ENCODE peak calls at places on chromosomes 1 and 21, in eight cellular contexts. W is stomach, D is kidney epithelial cell, I is Calu3, A is SK-N-SH, J is HL-60, Y is IMR-90, S is brain microvascular endothelial cell. X is an unnamed sample.

GRCh38 chr1:23168079-23168461 is 586 bp downstream of the LUZP1 start:
- DNase-seq in W (no peak), D (no peak), I (peak), A (peak), J (no peak), Y (no peak), S (no peak), X (no peak)

GRCh38 chr1:201310986-201311355 is 27.7 kb downstream of the PKP1 start:
- DNase-seq in W (no peak), D (no peak), I (peak), A (no peak), J (no peak), Y (peak), S (no peak), X (no peak)

GRCh38 chr1:148362141-148362929 is 120.8 kb downstream of the PPIAL4G start:
- DNase-seq in W (peak), D (no peak), I (peak), A (no peak), J (no peak), Y (peak), S (peak), X (no peak)

GRCh38 chr1:231677442-231677841 is 50.9 kb downstream of the DISC1 start:
- DNase-seq in W (no peak), D (no peak), I (no peak), A (no peak), J (no peak), Y (no peak), S (no peak), X (no peak)

GRCh38 chr21:44547656-44548331 is 3.5 kb downstream of the KRTAP10-2 start:
- DNase-seq in W (peak), D (no peak), I (no peak), A (no peak), J (no peak), Y (no peak), S (no peak), X (no peak)

GRCh38 chr21:42081931-42082381 is 10.8 kb downstream of the UMODL1 start:
- DNase-seq in W (no peak), D (no peak), I (no peak), A (no peak), J (no peak), Y (no peak), S (no peak), X (no peak)

GRCh38 chr1:14677291-14677690 is 78.8 kb downstream of the KAZN start:
- DNase-seq in W (no peak), D (no peak), I (no peak), A (no peak), J (no peak), Y (no peak), S (no peak), X (no peak)

GRCh38 chr1:145828368-145829016 is 4.5 kb downstream of the POLR3C start:
- DNase-seq in W (no peak), D (no peak), I (no peak), A (no peak), J (no peak), Y (no peak), S (no peak), X (no peak)

GRCh38 chr1:44316231-44316759 is 38.8 kb downstream of the ERI3 start:
- DNase-seq in W (no peak), D (peak), I (peak), A (no peak), J (no peak), Y (no peak), S (peak), X (no peak)

GRCh38 chr1:101567582-101568189 is 330.9 kb downstream of the S1PR1 start:
- DNase-seq in W (peak), D (no peak), I (peak), A (peak), J (peak), Y (peak), S (peak), X (no peak)

GRCh38 chr1:2378441-2378851 is 12.9 kb downstream of the MORN1 start:
- DNase-seq in W (no peak), D (no peak), I (no peak), A (no peak), J (no peak), Y (no peak), S (no peak), X (no peak)

GRCh38 chr1:199020904-199021303 is 382.1 kb downstream of the PTPRC start:
- DNase-seq in W (no peak), D (no peak), I (no peak), A (no peak), J (peak), Y (no peak), S (no peak), X (no peak)

GRCh38 chr1:94000531-94001282 is 91.5 kb upstream of the GCLM start:
- DNase-seq in W (no peak), D (no peak), I (no peak), A (no peak), J (no peak), Y (no peak), S (no peak), X (no peak)

GRCh38 chr1:22204989-22205913 is 62.4 kb upstream of the WNT4 start:
- DNase-seq in W (peak), D (no peak), I (no peak), A (no peak), J (no peak), Y (no peak), S (no peak), X (no peak)

DNA sequence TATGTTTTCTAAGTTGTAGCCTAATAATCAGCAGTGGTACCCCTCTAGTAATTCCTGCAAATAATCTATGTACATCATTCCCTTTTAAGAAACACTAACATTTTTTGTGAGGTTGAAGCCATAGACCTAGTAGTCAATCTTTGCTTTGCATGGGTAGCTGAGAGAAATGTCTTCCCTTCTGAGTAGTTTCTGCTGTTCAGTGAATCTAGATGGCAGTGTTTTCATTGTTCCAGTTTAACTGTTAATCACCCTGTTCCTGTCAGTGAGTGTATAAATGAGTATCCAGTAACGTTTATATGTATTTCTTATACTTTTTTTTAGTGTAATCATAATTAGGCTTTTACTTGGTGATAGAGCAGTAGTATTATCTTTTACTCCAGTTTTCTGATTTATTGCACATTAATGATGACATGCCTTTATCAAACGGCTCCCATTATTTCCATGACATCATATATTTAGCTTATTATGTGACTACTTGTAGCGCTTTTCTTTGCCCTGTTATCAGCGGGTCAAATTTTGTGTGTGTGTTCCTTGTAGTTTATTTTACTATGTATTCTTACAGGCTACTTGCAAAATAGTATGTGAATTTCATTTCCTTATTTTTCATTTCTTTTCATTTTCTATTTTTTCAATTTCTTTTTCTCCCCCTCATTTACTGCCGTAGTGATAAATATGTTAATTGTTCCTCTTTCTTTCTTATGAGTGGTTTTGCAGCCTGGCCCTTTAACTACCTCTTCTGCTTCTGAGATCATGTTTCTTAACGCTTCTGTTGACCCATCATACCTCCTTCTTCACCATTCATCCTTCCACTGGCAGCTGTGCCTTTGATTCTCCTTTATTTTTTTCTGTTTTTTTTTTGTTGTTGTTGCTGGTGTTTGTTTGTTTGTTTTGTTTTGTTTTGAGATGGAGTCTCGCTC is 18.8 kb downstream of the CEP350 start:
- DNase-seq in W (no peak), D (no peak), I (no peak), A (no peak), J (no peak), Y (no peak), S (no peak), X (no peak)
- TF ChIP-seq CTCF in W (no peak), D (no peak), I (no peak), A (no peak), J (no peak), Y (no peak), S (no peak), X (no peak)

GRCh38 chr1:88394958-88395357 is 289.1 kb upstream of the PKN2 start:
- DNase-seq in W (no peak), D (no peak), I (no peak), A (no peak), J (no peak), Y (no peak), S (no peak), X (no peak)
- TF ChIP-seq CTCF in W (no peak), D (no peak), I (no peak), A (no peak), J (no peak), Y (no peak), S (no peak), X (no peak)

DNA sequence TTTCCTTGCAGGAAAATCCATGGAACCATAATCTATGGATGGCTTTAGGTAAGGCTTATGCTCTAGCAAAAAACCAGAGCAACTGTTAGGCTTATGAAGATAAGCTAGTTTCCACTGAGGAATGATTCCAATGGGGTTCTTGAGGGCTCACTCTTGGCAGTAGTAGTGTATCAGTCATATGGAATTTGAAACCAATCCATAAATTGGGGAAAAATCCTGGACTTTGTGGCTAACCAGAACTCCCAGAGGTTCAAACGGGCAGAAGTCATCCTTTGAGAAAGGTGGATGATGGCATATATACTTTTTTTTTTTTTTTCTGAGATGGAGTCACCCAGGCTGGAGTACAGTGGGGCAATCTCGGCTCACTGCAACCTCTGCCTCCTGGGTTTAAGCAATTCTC is 54.2 kb upstream of the ATF3 start:
- DNase-seq in W (no peak), D (no peak), I (no peak), A (no peak), J (no peak), Y (peak), S (no peak), X (no peak)
- TF ChIP-seq CTCF in W (no peak), D (no peak), I (no peak), A (no peak), J (no peak), Y (no peak), S (no peak), X (no peak)

GRCh38 chr21:35199733-35200015 is 150.6 kb upstream of the RUNX1 start:
- DNase-seq in W (no peak), D (no peak), I (no peak), A (no peak), J (no peak), Y (no peak), S (no peak), X (no peak)

GRCh38 chr21:35196128-35196527 is 147.0 kb upstream of the RUNX1 start:
- DNase-seq in W (no peak), D (no peak), I (no peak), A (no peak), J (no peak), Y (no peak), S (no peak), X (no peak)

GRCh38 chr21:35198982-35199732 is 150.1 kb upstream of the RUNX1 start:
- DNase-seq in W (no peak), D (no peak), I (no peak), A (no peak), J (no peak), Y (no peak), S (no peak), X (no peak)

GRCh38 chr21:35197191-35197590 is 148.1 kb upstream of the RUNX1 start:
- DNase-seq in W (no peak), D (no peak), I (no peak), A (no peak), J (no peak), Y (peak), S (no peak), X (no peak)

DNA sequence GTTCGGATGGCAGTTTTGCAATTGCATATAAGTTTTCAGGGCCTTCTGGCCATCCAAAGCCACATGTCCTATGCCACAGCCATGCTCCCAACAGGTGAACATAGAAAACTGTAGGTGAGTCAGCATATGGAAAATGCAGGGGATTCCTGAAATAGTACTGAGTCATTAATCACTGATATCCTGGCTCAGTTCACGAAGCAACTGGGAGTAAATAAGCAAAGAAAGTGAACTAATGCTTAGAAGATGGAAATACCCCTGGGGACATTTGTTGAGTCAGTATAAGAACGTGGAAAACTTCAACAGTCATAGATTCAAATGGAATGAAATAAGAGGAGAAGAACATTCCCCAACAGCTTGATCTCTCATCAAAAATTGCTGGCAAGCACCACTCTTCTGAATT is 148.9 kb upstream of the RUNX1 start:
- DNase-seq in W (no peak), D (peak), I (peak), A (no peak), J (no peak), Y (peak), S (peak), X (peak)
- TF ChIP-seq CTCF in W (no peak), D (no peak), I (no peak), A (no peak), J (no peak), Y (no peak), S (no peak), X (no peak)